ENCODE peak calls at places on chromosomes 5 and 9, in seven cellular contexts. F is DMS 273 treated with DMSO at 0.1 percent for 48 hours, B is AML-193, Q is HS-5, M is AG08396, U is ACHN, A is activated T-cell treated with anti-CD3 and anti-CD28 coated beads for 48 hours. P is an unnamed sample.

GRCh38 chr9:71079451-71079850 is 42.0 kb downstream of the TRPM3 start:
- DNase-seq in F (peak; percentile 88), B (no peak), Q (peak; percentile 47), M (no peak), U (no peak), A (no peak), P (no peak)

GRCh38 chr9:138059196-138059595 is 181.6 kb downstream of the CACNA1B start:
- DNase-seq in F (no peak), B (no peak), Q (no peak), M (no peak), U (no peak), A (no peak), P (no peak)

GRCh38 chr5:68757813-68758212 is 336.0 kb upstream of the SLC30A5 start:
- DNase-seq in F (no peak), B (no peak), Q (no peak), M (no peak), U (no peak), A (no peak), P (no peak)

GRCh38 chr9:89969156-89969566 is 364.3 kb downstream of the GADD45G start:
- DNase-seq in F (no peak), B (no peak), Q (no peak), M (no peak), U (no peak), A (no peak), P (no peak)

GRCh38 chr5:59264641-59265245 is 628.8 kb downstream of the PDE4D start:
- DNase-seq in F (no peak), B (no peak), Q (no peak), M (no peak), U (no peak), A (no peak), P (no peak)

GRCh38 chr5:82859439-82860140 is 217.6 kb downstream of the TMEM167A start:
- DNase-seq in F (no peak), B (no peak), Q (no peak), M (no peak), U (no peak), A (no peak), P (no peak)

GRCh38 chr5:6158974-6159863 is 219.1 kb downstream of the MED10 start:
- DNase-seq in F (no peak), B (no peak), Q (peak; percentile 100), M (no peak), U (peak; percentile 7), A (no peak), P (no peak)

GRCh38 chr5:39015743-39016586 is 58.2 kb downstream of the RICTOR start:
- DNase-seq in F (no peak), B (no peak), Q (peak; percentile 78), M (peak; percentile 32), U (peak; percentile 28), A (no peak), P (no peak)

GRCh38 chr5:36662291-36662851 is 56.0 kb downstream of the SLC1A3 start:
- DNase-seq in F (no peak), B (no peak), Q (no peak), M (no peak), U (no peak), A (no peak), P (no peak)

GRCh38 chr5:78546597-78546996 is 102.0 kb downstream of the LHFPL2 start:
- DNase-seq in F (no peak), B (no peak), Q (no peak), M (no peak), U (no peak), A (no peak), P (no peak)

GRCh38 chr5:37554938-37555337 is 175.8 kb downstream of the WDR70 start:
- DNase-seq in F (no peak), B (peak; percentile 5), Q (no peak), M (peak; percentile 23), U (peak; percentile 37), A (peak; percentile 3), P (no peak)

GRCh38 chr9:136484153-136485048 is 1.6 kb upstream of the SEC16A start:
- DNase-seq in F (peak; percentile 28), B (no peak), Q (no peak), M (no peak), U (peak; percentile 40), A (no peak), P (no peak)

GRCh38 chr5:78587081-78587774 is 61.3 kb downstream of the LHFPL2 start:
- DNase-seq in F (no peak), B (no peak), Q (no peak), M (no peak), U (no peak), A (no peak), P (no peak)

GRCh38 chr5:14110680-14111079 is 32.5 kb upstream of the TRIO start:
- DNase-seq in F (no peak), B (no peak), Q (peak; percentile 97), M (peak; percentile 61), U (no peak), A (no peak), P (no peak)

GRCh38 chr9:79685576-79685975 is 113.8 kb downstream of the TLE4 start:
- DNase-seq in F (no peak), B (no peak), Q (peak; percentile 37), M (no peak), U (no peak), A (no peak), P (no peak)

GRCh38 chr5:149345892-149346222 is 558 bp downstream of the GRPEL2 start:
- DNase-seq in F (no peak), B (peak; percentile 15), Q (no peak), M (peak; percentile 32), U (peak; percentile 19), A (peak; percentile 8), P (no peak)

GRCh38 chr5:58715997-58716656 is 133.3 kb downstream of the RAB3C start:
- DNase-seq in F (no peak), B (no peak), Q (no peak), M (no peak), U (no peak), A (no peak), P (no peak)

GRCh38 chr5:147902606-147903115 is 3.7 kb downstream of the C5orf46 start:
- DNase-seq in F (no peak), B (no peak), Q (no peak), M (no peak), U (no peak), A (no peak), P (no peak)

GRCh38 chr9:108953983-108954574 is 19.9 kb downstream of the ABITRAM start:
- DNase-seq in F (no peak), B (peak; percentile 17), Q (peak; percentile 9), M (peak; percentile 18), U (peak; percentile 44), A (no peak), P (no peak)

GRCh38 chr5:34959323-34959722 is 30.0 kb downstream of the DNAJC21 start:
- DNase-seq in F (no peak), B (no peak), Q (peak; percentile 48), M (peak; percentile 23), U (peak; percentile 48), A (no peak), P (no peak)

GRCh38 chr5:16903480-16904300 is 32.4 kb downstream of the MYO10 start:
- DNase-seq in F (no peak), B (no peak), Q (no peak), M (no peak), U (no peak), A (no peak), P (no peak)

GRCh38 chr9:128628471-128629048 is 28.1 kb downstream of the DYNC2I2 start:
- DNase-seq in F (no peak), B (no peak), Q (no peak), M (no peak), U (no peak), A (no peak), P (peak; percentile 63)